ENCODE peak calls at places on chromosomes 12 and 14, in four cellular contexts. S is GM12878, E is WTC11, U is HepG2. Z is an unnamed sample.

GRCh38 chr12:13816394-13816793 is 165.0 kb downstream of the GRIN2B start:
- DNase-seq in S (no peak), E (no peak), U (no peak), Z (no peak)

GRCh38 chr14:101791919-101792572 is 30.5 kb downstream of the PPP2R5C start:
- DNase-seq in S (no peak), E (no peak), U (no peak), Z (no peak)

GRCh38 chr14:51539571-51540037 is 112.1 kb upstream of the FRMD6 start:
- DNase-seq in S (no peak), E (no peak), U (no peak), Z (no peak)

GRCh38 chr12:26452511-26452910 is 257.1 kb downstream of the SSPN start:
- DNase-seq in S (no peak), E (no peak), U (no peak), Z (no peak)

GRCh38 chr12:50566066-50566465 is 61.3 kb downstream of the DIP2B start:
- DNase-seq in S (no peak), E (no peak), U (no peak), Z (no peak)

GRCh38 chr14:50272498-50272897 is 39.5 kb downstream of the L2HGDH start:
- DNase-seq in S (no peak), E (no peak), U (no peak), Z (no peak)

GRCh38 chr14:37172936-37173613 is 669 bp upstream of the SLC25A21 start:
- DNase-seq in S (no peak), E (no peak), U (no peak), Z (no peak)

GRCh38 chr14:50531595-50532501 is 521 bp downstream of the MAP4K5 start:
- DNase-seq in S (no peak), E (peak), U (no peak), Z (no peak)

GRCh38 chr12:92938018-92938417 is 8.9 kb upstream of the EEA1 start:
- DNase-seq in S (no peak), E (no peak), U (no peak), Z (no peak)

GRCh38 chr12:92437452-92437851 is 265.3 kb upstream of the PLEKHG7 start:
- DNase-seq in S (no peak), E (no peak), U (no peak), Z (no peak)

GRCh38 chr12:59118356-59118755 is 198.1 kb upstream of the LRIG3 start:
- DNase-seq in S (no peak), E (no peak), U (no peak), Z (no peak)

DNA sequence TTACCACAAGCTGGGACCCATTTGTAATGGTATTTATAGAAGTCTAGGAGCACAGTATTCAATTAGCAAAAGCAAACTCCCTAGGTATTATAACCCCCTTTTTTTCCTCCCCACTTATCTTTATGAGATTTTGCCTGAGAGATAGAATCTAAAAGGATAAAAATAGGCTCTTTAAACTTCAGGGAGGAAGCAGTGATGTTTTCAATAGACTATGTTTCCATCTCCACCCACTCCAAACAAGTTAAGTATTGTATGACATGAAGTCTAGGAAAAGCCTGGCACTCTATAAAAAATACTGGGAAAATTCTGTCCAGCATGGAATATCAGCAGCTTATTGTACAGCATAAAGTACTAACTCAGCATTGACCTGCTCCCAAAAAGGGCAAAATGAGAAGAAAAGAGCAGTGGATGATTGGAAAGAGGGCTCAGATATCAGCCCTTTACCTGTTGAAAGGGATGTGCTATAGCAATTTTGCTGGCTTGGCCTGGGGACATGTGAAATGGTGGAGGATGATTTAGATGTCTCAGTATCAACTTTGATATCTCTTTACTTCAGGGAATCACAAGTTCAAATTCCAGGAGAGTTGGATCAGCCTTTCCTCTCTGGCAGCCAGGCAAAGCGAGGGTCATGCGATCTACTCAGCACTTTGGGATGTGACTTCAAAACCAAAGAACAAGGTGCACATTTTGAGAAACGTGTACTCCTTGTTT is 72.4 kb downstream of the IGF1 start:
- DNase-seq in S (no peak), E (no peak), U (no peak), Z (no peak)
- TF ChIP-seq NR2C2 in S (no peak), E (no peak), U (no peak), Z (no peak)

GRCh38 chr14:97073622-97074021 is 276.4 kb downstream of the VRK1 start:
- DNase-seq in S (no peak), E (no peak), U (no peak), Z (no peak)
- TF ChIP-seq NR2C2 in S (no peak), E (no peak), U (no peak), Z (no peak)

DNA sequence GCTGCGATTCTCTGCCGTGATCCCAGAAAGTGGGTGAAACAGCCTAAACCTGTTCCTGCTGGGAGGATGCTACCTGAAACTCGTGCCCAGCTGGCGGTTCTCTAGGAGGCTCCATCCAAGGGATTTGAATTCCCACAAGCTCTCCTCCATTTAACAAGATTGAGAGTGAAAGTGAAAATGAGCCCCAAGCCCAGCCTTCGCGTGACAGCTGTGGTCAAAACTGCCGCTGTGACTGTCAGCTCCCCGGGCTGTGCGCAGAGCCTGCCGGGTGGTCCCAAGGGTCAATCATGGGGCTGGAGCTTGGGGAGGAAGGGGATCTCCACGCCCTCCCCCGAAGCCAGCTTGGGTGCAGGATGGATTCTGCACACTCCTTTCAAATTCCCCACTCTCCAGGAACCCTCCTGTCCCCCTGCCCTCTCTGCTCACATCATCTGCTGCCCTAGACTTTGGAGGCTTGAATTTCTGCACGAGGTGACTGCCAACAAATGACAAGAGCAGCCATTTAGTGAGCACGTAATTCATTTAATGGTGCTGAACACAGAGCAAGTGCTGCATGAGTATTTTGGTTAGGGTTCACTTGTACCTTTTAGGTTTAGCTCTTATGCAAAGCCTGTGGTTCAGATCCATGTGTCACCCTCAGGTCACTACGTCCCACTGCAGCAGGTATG is 5.3 kb downstream of the ASB2 start:
- DNase-seq in S (no peak), E (no peak), U (no peak), Z (no peak)
- TF ChIP-seq NR2C2 in S (no peak), E (no peak), U (no peak), Z (no peak)

DNA sequence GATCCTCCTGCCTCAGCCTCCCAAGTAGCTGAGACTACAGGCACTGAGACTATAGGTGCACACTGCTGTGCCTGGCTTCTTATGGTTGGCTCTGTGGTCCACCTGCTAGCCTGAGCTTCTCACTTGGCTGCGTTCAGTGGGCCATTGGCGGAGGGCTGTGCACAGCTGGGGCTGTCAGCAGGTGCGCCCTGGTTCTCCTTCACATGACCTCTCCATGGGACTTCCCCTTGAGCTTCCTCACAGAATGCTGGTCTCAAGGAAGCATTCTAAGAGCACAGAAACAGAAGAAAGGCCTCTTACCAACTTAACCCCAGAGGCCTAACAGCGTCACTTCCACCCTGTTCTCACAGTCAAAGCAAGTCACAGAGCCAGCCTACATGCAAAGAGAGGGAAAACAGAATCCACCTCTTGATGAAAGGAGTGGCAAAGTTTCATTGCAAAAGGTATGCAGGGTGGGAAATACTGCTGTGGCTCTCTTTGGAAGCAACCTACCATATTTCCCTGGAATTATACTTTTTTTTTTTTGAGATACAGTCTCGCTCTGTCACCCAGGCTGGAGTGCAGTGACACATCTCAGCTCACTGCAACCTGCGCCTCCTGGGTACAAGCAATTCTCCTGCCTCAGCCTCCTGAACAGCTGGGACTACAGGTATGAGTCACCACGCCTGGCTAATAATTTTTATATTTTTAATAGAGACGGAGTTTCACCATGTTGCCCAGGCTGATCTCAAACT is 9.3 kb downstream of the RILPL2 start:
- DNase-seq in S (peak), E (no peak), U (no peak), Z (no peak)
- TF ChIP-seq NR2C2 in S (no peak), E (no peak), U (no peak), Z (no peak)

DNA sequence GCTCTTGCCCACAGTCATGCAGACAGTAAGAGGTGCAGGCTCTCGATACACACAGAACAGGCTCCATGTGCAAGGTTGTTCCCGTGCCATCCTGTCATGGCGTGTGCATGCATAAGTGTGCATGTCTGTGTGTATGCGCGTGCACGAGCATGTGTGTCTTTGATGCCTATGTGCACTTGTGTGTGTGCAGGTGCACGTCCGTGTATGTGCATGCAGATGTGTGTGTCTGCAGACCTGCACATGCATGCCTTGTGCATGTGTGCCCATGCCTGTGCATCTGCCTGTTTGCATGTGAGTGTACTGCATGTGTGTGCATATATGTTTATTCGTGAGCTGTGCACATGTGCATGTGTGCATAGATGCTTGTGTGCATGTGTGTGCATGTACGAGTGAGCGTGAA is 309.8 kb downstream of the TMEM121 start:
- DNase-seq in S (no peak), E (no peak), U (no peak), Z (no peak)
- TF ChIP-seq NR2C2 in S (peak), E (no peak), U (no peak), Z (no peak)

GRCh38 chr14:71702799-71703198 is 229.4 kb upstream of the RGS6 start:
- DNase-seq in S (no peak), E (no peak), U (no peak), Z (no peak)

GRCh38 chr14:71698698-71699097 is 233.5 kb upstream of the RGS6 start:
- DNase-seq in S (no peak), E (no peak), U (no peak), Z (no peak)

GRCh38 chr14:71704210-71704609 is 228.0 kb upstream of the RGS6 start:
- DNase-seq in S (no peak), E (no peak), U (no peak), Z (no peak)

GRCh38 chr14:71703477-71703876 is 228.8 kb upstream of the RGS6 start:
- DNase-seq in S (no peak), E (no peak), U (no peak), Z (no peak)

DNA sequence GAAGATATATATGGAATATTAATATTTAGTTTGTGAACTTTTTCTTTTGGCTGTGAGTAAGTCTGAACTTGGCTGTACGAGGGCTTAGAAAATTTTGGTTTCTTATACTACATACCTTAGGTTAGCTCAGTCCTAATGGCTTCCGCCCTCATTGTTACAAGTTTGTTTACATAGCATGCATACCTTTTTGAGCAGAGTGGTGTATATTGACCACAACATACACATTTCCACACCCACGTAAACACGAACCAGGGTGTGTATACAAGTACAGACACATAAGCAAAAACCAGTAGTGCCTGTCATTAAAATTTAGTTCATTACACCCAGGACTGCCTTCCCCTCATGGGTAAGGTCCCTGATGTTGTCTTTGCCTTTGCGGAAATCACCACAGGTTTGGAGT is 230.2 kb upstream of the RGS6 start:
- DNase-seq in S (no peak), E (no peak), U (no peak), Z (no peak)
- TF ChIP-seq NR2C2 in S (no peak), E (no peak), U (no peak), Z (no peak)

GRCh38 chr14:69713127-69713800 is 53.7 kb upstream of the SRSF5 start:
- DNase-seq in S (no peak), E (peak), U (no peak), Z (no peak)

GRCh38 chr14:69716483-69717187 is 50.3 kb upstream of the SRSF5 start:
- DNase-seq in S (no peak), E (no peak), U (no peak), Z (no peak)

GRCh38 chr14:69712637-69713088 is 54.3 kb upstream of the SRSF5 start:
- DNase-seq in S (no peak), E (peak), U (no peak), Z (no peak)

GRCh38 chr14:69713976-69714716 is 52.8 kb upstream of the SRSF5 start:
- DNase-seq in S (no peak), E (no peak), U (peak), Z (no peak)

GRCh38 chr14:69715725-69716482 is 51.0 kb upstream of the SRSF5 start:
- DNase-seq in S (no peak), E (no peak), U (no peak), Z (no peak)
- TF ChIP-seq NR2C2 in S (no peak), E (no peak), U (no peak), Z (no peak)

GRCh38 chr14:92744198-92744597 is 4.2 kb downstream of the LGMN start:
- DNase-seq in S (no peak), E (no peak), U (no peak), Z (no peak)

GRCh38 chr14:92748259-92749016 is at the start of gene LGMN:
- DNase-seq in S (no peak), E (peak), U (peak), Z (peak)

GRCh38 chr14:92751819-92752218 is 3.4 kb upstream of the LGMN start:
- DNase-seq in S (no peak), E (no peak), U (peak), Z (no peak)

GRCh38 chr14:92753250-92753649 is 4.8 kb upstream of the LGMN start:
- DNase-seq in S (no peak), E (no peak), U (no peak), Z (no peak)

GRCh38 chr14:92747701-92748258 is 647 bp downstream of the LGMN start:
- DNase-seq in S (no peak), E (no peak), U (peak), Z (no peak)
- TF ChIP-seq NR2C2 in S (no peak), E (no peak), U (no peak), Z (no peak)

DNA sequence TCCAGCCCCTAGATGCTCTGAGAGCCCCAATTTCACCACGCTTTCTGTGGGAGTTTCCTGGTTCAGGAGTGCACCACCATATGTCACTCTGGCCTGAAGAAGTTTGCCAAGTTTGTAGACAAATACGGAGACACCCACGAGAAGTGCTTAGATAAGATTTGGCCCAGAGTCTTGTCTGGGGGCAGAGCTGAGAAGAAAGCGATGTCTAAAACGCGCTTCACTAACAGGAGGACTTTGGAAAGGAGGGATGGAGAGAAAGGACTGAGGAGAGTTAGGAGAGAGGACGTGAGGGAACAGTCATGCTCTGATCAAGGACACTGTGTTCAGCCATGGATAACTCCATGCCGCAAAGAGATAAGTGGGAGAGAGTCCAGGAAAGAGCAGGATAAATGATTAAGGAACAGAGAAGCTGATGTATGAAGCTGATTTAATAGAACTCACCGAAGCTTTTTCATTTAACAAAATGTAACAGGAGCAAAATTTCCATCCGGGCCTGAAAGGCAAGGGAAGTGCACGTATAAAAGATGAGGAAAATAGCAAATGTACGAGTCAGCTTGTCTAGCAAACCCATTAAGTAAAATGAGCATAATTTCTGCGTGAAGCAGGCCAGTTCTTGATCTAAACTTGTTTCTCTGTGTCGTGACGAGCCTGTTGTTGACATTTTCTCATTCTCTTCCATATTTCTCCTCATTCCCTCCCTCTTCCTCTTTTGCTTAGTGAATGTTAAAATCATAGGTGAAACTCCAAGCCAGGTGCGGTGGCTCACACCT is 23.4 kb upstream of the MAP3K9 start:
- DNase-seq in S (no peak), E (no peak), U (no peak), Z (no peak)
- TF ChIP-seq NR2C2 in S (no peak), E (no peak), U (no peak), Z (no peak)

DNA sequence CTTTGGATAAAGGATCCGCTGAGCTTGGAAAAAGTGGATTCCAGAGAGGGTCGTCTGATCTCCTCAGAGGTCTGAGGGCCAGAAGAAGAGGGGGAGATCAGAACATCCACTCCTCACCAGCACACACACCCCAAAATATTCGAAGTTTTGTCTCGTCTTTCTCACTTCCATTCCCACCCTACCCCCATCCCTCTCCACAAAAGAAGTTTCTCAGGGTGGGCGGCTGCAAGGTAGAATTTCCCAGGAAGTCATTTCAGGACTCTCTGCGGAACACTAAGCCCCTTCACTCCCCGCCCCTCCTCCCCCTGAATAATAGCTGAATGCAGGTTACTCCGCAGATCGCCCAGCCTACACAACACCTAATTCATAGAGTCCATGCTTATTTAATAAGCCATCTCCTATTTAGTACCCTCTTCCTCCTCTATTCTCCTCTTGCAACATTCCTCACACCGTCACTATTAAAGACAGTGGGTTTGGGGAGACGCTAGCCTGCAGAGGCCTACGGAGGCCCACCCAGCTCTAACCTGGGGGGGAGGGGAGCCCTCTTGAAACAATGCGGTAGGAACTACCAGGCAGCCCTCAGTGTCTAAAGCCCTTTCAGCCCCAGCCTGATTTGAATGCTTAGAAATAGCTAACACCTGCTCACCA is 650 bp upstream of the SALL2 start:
- DNase-seq in S (no peak), E (peak), U (no peak), Z (peak)
- TF ChIP-seq NR2C2 in S (no peak), E (no peak), U (no peak), Z (no peak)